ENCODE peak calls at places on chromosomes 6 and 20, in five cellular contexts. C is IMR-90, Z is A549, N is left lung, R is thoracic aorta. X is an unnamed sample.
A peak's percentile ranks its signal among the peaks of the same experiment; 100 is the strongest.

GRCh38 chr20:50491926-50492634 is 18.1 kb upstream of the PTPN1 start:
- DNase-seq in C (peak; percentile 55), Z (no peak), N (no peak), R (no peak), X (no peak)

GRCh38 chr6:74713941-74714340 is 491.9 kb downstream of the COL12A1 start:
- DNase-seq in C (no peak), Z (no peak), N (no peak), R (no peak), X (no peak)

GRCh38 chr6:128580224-128581110 is 60.1 kb upstream of the PTPRK start:
- DNase-seq in C (no peak), Z (no peak), N (no peak), R (no peak), X (no peak)

GRCh38 chr6:106546322-106547052 is 82.8 kb downstream of the RTN4IP1 start:
- DNase-seq in C (peak; percentile 84), Z (peak; percentile 36), N (no peak), R (peak; percentile 19), X (peak; percentile 73)

GRCh38 chr6:67068781-67069180 is 1361.8 kb upstream of the EYS start:
- DNase-seq in C (no peak), Z (no peak), N (no peak), R (no peak), X (no peak)

GRCh38 chr6:2509746-2510145 is 241.0 kb downstream of the MYLK4 start:
- DNase-seq in C (peak; percentile 73), Z (no peak), N (no peak), R (no peak), X (no peak)

GRCh38 chr20:32855387-32855786 is 3.3 kb upstream of the EFCAB8 start:
- DNase-seq in C (no peak), Z (no peak), N (no peak), R (no peak), X (no peak)

GRCh38 chr6:122947355-122947754 is 48.7 kb upstream of the CLVS2 start:
- DNase-seq in C (no peak), Z (peak; percentile 0), N (no peak), R (no peak), X (no peak)

GRCh38 chr6:107555449-107555848 is 65.5 kb downstream of the SOBP start:
- DNase-seq in C (no peak), Z (no peak), N (no peak), R (no peak), X (no peak)

GRCh38 chr20:39630215-39630614 is 668.1 kb downstream of the DHX35 start:
- DNase-seq in C (no peak), Z (no peak), N (no peak), R (no peak), X (no peak)

GRCh38 chr6:42845327-42845694 is 34.1 kb upstream of the RPL7L1 start:
- DNase-seq in C (no peak), Z (no peak), N (no peak), R (no peak), X (no peak)

GRCh38 chr6:56515081-56515905 is 127.4 kb downstream of the DST start:
- DNase-seq in C (no peak), Z (no peak), N (no peak), R (no peak), X (no peak)

GRCh38 chr6:25017932-25018581 is 82.3 kb upstream of the RIPOR2 start:
- DNase-seq in C (peak; percentile 65), Z (no peak), N (peak; percentile 79), R (no peak), X (no peak)

GRCh38 chr6:29561618-29562181 is 2.2 kb upstream of the UBD start:
- DNase-seq in C (no peak), Z (no peak), N (no peak), R (no peak), X (no peak)

GRCh38 chr20:32247957-32248497 is 29.4 kb upstream of the KIF3B start:
- DNase-seq in C (no peak), Z (no peak), N (no peak), R (no peak), X (no peak)

GRCh38 chr6:27872634-27873028 is 39.6 kb downstream of the OR2B2 start:
- DNase-seq in C (no peak), Z (no peak), N (no peak), R (no peak), X (no peak)

GRCh38 chr6:43846556-43846955 is 76.5 kb downstream of the VEGFA start:
- DNase-seq in C (peak; percentile 74), Z (no peak), N (no peak), R (no peak), X (no peak)

GRCh38 chr6:42505377-42505702 is 53.6 kb upstream of the TRERF1 start:
- DNase-seq in C (peak; percentile 67), Z (peak; percentile 16), N (no peak), R (no peak), X (no peak)

GRCh38 chr20:6852478-6852877 is 85.0 kb downstream of the BMP2 start:
- DNase-seq in C (no peak), Z (no peak), N (no peak), R (no peak), X (no peak)

GRCh38 chr6:40983752-40984151 is 55.3 kb downstream of the UNC5CL start:
- DNase-seq in C (no peak), Z (no peak), N (no peak), R (no peak), X (no peak)

GRCh38 chr6:56091159-56091869 is 156.1 kb downstream of the COL21A1 start:
- DNase-seq in C (peak; percentile 85), Z (no peak), N (no peak), R (no peak), X (no peak)

GRCh38 chr6:11785953-11786579 is 7.5 kb upstream of the ADTRP start:
- DNase-seq in C (no peak), Z (no peak), N (peak; percentile 64), R (no peak), X (no peak)
- H3K4me3 ChIP-seq in C (no peak overlapping the region), Z (no peak overlapping the region), N (no peak overlapping the region), R (no peak overlapping the region), X (no peak overlapping the region)

DNA sequence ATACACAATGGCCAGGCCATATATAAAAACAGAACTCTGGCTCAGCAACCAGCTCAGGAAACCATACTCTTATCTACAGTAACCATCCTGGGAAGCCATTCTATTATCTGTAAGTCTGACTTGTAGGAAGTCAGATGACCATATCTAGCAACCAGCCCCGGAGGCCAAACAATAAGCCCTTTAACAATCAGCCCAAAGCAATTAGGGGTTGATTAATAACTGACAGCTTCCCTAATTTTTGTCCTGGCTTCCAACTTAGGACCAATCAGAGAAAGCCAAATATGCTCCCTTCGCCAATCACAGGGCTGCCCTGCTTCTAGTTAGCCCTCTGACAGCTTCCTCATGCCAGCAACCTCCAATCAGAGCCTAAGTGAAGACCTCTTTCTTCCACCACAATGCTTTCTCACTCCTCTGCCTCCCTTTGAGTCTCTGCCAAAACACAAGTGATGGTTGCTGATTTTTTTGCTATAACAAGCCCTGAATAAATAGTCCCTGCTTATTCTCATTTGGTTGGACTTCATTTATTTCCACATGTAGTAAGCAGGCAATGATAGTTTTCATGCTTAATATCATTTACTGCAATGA is 37.8 kb upstream of the STXBP5 start:
- DNase-seq in C (peak; percentile 18), Z (no peak), N (no peak), R (no peak), X (no peak)
- H3K4me1 ChIP-seq in C (peaks cover 14% of the 10 kb centered on the region), Z (peaks cover 27% of the 10 kb centered on the region), N (no peaks in the 10 kb centered on the region), R (no peaks in the 10 kb centered on the region), X (no peaks in the 10 kb centered on the region)

DNA sequence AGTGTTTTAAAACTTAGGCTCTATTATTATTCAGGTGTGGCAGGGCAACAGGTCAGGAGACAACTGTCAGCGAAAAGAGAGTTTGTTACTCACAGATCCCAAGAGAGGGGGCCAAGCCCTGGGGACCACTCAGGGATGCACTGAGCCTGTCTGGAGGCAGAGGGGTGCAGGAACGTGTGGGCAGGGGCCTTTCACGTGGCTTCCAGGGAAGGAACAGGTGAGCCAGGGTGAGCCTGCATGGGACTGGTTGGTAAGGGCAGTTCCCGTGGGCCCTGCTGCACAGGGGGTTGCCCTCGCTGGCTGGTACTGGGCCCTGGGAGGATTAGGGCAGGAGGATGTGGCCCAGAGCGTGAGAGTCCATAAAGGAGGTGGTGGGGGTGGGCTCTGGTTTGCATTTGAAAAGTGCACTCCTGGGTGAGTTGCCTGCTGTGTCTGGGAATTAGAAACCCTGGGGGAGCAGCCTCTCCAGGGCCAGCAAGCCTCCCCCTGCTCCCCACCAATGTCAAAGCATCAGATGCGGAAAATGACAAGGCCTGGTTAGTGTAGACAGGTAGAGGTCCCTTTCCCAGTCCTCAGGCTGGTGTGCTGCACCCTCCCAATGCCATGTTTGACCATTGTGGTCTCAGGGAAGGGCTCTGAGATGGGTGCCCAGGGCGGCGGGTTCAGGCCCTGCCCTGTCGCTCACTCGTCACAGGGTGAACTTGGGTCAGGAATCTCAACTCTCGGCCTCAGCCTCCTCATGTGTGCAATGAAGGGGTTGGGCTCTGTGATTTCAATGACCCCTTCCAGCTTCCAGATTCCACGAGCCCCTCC is 127.4 kb upstream of the RPS6KA2 start:
- DNase-seq in C (no peak), Z (no peak), N (no peak), R (no peak), X (no peak)
- TF ChIP-seq CTCF in C (no peak), Z (no peak), N (no peak), R (no peak), X (no peak)

GRCh38 chr20:61253264-61253639 is 1.2 kb downstream of the CDH4 start:
- DNase-seq in C (peak; percentile 45), Z (peak; percentile 60), N (no peak), R (no peak), X (no peak)
- H3K4me3 ChIP-seq in C (peak overlapping the region; percentile 55), Z (peak overlapping the region; percentile 76), N (peak overlapping the region; percentile 13), R (no peak overlapping the region), X (peak overlapping the region; percentile 39)

GRCh38 chr20:8809107-8809953 is 259.6 kb upstream of the PLCB4 start:
- DNase-seq in C (no peak), Z (no peak), N (no peak), R (no peak), X (no peak)
- H3K4me1 ChIP-seq in C (no peaks in the 10 kb centered on the region), Z (no peaks in the 10 kb centered on the region), N (no peaks in the 10 kb centered on the region), R (no peaks in the 10 kb centered on the region), X (no peaks in the 10 kb centered on the region)

DNA sequence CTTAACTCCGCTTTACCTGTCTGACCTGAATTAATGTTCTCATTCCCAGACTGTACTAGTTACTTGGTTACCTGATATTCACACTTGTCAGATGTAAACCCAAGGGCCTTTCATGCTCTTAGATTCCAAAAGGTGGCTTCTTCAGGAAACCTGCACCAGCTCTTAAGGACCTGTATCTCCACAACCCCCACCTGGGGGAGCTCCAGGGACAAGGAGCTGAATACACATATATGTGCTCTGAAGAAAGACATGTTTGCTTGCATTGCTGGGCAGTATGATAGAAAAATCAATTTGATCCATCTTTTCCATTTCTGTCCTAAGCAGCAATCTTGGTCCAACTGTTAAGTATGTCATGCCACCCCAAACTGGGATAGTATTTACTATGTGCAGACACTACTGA is 64.8 kb upstream of the POU3F2 start:
- DNase-seq in C (peak; percentile 4), Z (peak; percentile 1), N (no peak), R (no peak), X (no peak)
- TF ChIP-seq CTCF in C (no peak), Z (no peak), N (no peak), R (no peak), X (no peak)